ENCODE peak calls at places on chromosomes 13 and 19, in eight cellular contexts. C, M, R, Q, P, Y, A and L are unnamed samples.

GRCh38 chr13:73065665-73066350 is 7.0 kb downstream of the KLF5 start:
- DNase-seq in M (no peak), C (no peak), P (no peak), R (no peak), Y (no peak), Q (no peak), A (no peak), L (no peak)

GRCh38 chr19:4388171-4389063 is 11.9 kb downstream of the SH3GL1 start:
- DNase-seq in P (no peak), R (no peak), A (no peak), Y (no peak), Q (no peak), M (no peak), C (no peak), L (no peak)

GRCh38 chr13:44819245-44819644 is 170.0 kb downstream of the NUFIP1 start:
- DNase-seq in R (no peak), C (peak), A (no peak), Y (peak), M (no peak), P (no peak), Q (no peak), L (no peak)

GRCh38 chr13:106961219-106961618 is 393.3 kb upstream of the ARGLU1 start:
- DNase-seq in R (no peak), A (no peak), M (no peak), P (no peak), C (no peak), Y (no peak), Q (no peak), L (no peak)

GRCh38 chr13:106986033-106986484 is 418.1 kb upstream of the ARGLU1 start:
- DNase-seq in R (no peak), C (no peak), M (no peak), Q (no peak), Y (no peak), P (no peak), A (no peak), L (no peak)

GRCh38 chr19:17951151-17952040 is 15.5 kb upstream of the KCNN1 start:
- DNase-seq in Q (no peak), P (no peak), C (peak), A (no peak), Y (no peak), R (peak), M (no peak), L (no peak)

GRCh38 chr13:56659041-56659471 is 481.7 kb upstream of the PRR20A start:
- DNase-seq in R (no peak), C (no peak), Y (no peak), P (no peak), A (no peak), Q (no peak), M (peak), L (no peak)

GRCh38 chr13:59747529-59747928 is 416.2 kb downstream of the DIAPH3 start:
- DNase-seq in Y (no peak), A (no peak), Q (no peak), M (no peak), C (peak), P (no peak), R (no peak), L (no peak)

GRCh38 chr13:114012141-114012540 is 38.3 kb upstream of the C13orf46 start:
- DNase-seq in P (no peak), A (no peak), M (peak), C (no peak), Q (no peak), Y (no peak), R (no peak), L (no peak)